ENCODE peak calls at places on chromosome 21, in four cellular contexts. R, Y, F and P are unnamed samples.

GRCh38 chr21:44306926-44307687 is 7.3 kb downstream of the PFKL start:
- DNase-seq in R (no peak), Y (no peak), F (no peak), P (no peak)

GRCh38 chr21:45818276-45818903 is 163.2 kb upstream of the COL6A1 start:
- DNase-seq in R (peak; percentile 83), Y (no peak), F (peak; percentile 80), P (no peak)

GRCh38 chr21:46639489-46640386 is 4.3 kb downstream of the PRMT2 start:
- DNase-seq in R (peak; percentile 58), Y (no peak), F (no peak), P (no peak)

GRCh38 chr21:45257673-45258341 is 29.9 kb downstream of the POFUT2 start:
- DNase-seq in R (no peak), Y (no peak), F (no peak), P (no peak)

GRCh38 chr21:45505416-45506021 is 36.7 kb downstream of the SLC19A1 start:
- DNase-seq in R (no peak), Y (peak; percentile 68), F (no peak), P (peak; percentile 11)

GRCh38 chr21:33495743-33496142 is 4.2 kb upstream of the DNAJC28 start:
- DNase-seq in R (no peak), Y (no peak), F (no peak), P (no peak)

GRCh38 chr21:39385299-39386145 is 36.6 kb upstream of the HMGN1 start:
- DNase-seq in R (no peak), Y (peak; percentile 91), F (peak; percentile 60), P (peak; percentile 86)

GRCh38 chr21:46660505-46660904 is 25.0 kb downstream of the PRMT2 start:
- DNase-seq in R (no peak), Y (no peak), F (no peak), P (no peak)

GRCh38 chr21:38756746-38757145 is 49.0 kb upstream of the ETS2 start:
- DNase-seq in R (peak; percentile 77), Y (no peak), F (peak; percentile 70), P (no peak)

GRCh38 chr21:10272216-10272615 is 249.2 kb upstream of the TPTE start:
- DNase-seq in R (no peak), Y (no peak), F (no peak), P (no peak)

GRCh38 chr21:28357743-28358142 is 634.9 kb downstream of the LTN1 start:
- DNase-seq in R (no peak), Y (no peak), F (no peak), P (no peak)

GRCh38 chr21:28359300-28359699 is 633.4 kb downstream of the LTN1 start:
- DNase-seq in R (no peak), Y (no peak), F (no peak), P (no peak)

GRCh38 chr21:28358702-28359101 is 634.0 kb downstream of the LTN1 start:
- DNase-seq in R (no peak), Y (no peak), F (no peak), P (no peak)
- H3K27ac ChIP-seq in R (no peak overlapping the region), Y (no peak overlapping the region), F (no peak overlapping the region), P (no peak overlapping the region)

GRCh38 chr21:41069305-41069642 is 98.7 kb upstream of the BACE2 start:
- DNase-seq in R (no peak), Y (no peak), F (no peak), P (no peak)

GRCh38 chr21:41071410-41071809 is 96.5 kb upstream of the BACE2 start:
- DNase-seq in R (peak; percentile 5), Y (no peak), F (no peak), P (no peak)

GRCh38 chr21:41066086-41066938 is 101.6 kb upstream of the BACE2 start:
- DNase-seq in R (no peak), Y (no peak), F (no peak), P (peak; percentile 31)

GRCh38 chr21:41065539-41065938 is 102.4 kb upstream of the BACE2 start:
- DNase-seq in R (no peak), Y (no peak), F (no peak), P (no peak)

GRCh38 chr21:41068411-41069304 is 99.3 kb upstream of the BACE2 start:
- DNase-seq in R (peak; percentile 81), Y (peak; percentile 95), F (peak; percentile 8), P (peak; percentile 80)
- H3K4me3 ChIP-seq in R (peak overlapping the region; percentile 23), Y (no peak overlapping the region), F (no peak overlapping the region), P (peak overlapping the region; percentile 57)

GRCh38 chr21:15241997-15242767 is 177.4 kb upstream of the NRIP1 start:
- DNase-seq in R (peak; percentile 60), Y (no peak), F (no peak), P (no peak)
- TF ChIP-seq CTCF in R (peak; percentile 55), Y (no peak), F (no peak), P (no peak)

GRCh38 chr21:37484535-37485474 is 118.2 kb downstream of the DYRK1A start:
- DNase-seq in R (no peak), Y (no peak), F (no peak), P (no peak)
- H3K27ac ChIP-seq in R (no peak overlapping the region), Y (no peak overlapping the region), F (no peak overlapping the region), P (peak overlapping the region; percentile 13)

GRCh38 chr21:34881421-34881820 is 167.7 kb downstream of the RUNX1 start:
- DNase-seq in R (peak; percentile 63), Y (no peak), F (no peak), P (no peak)
- H3K4me3 ChIP-seq in R (peak overlapping the region; percentile 95), Y (no peak overlapping the region), F (peak overlapping the region; percentile 47), P (no peak overlapping the region)

GRCh38 chr21:29390778-29391177 is 92.1 kb downstream of the BACH1 start:
- DNase-seq in R (no peak), Y (no peak), F (no peak), P (no peak)

GRCh38 chr21:29387598-29387997 is 88.9 kb downstream of the BACH1 start:
- DNase-seq in R (no peak), Y (no peak), F (no peak), P (no peak)

GRCh38 chr21:29384608-29385359 is 86.1 kb downstream of the BACH1 start:
- DNase-seq in R (no peak), Y (no peak), F (no peak), P (no peak)

GRCh38 chr21:29382029-29382654 is 83.4 kb downstream of the BACH1 start:
- DNase-seq in R (peak; percentile 87), Y (no peak), F (no peak), P (no peak)

DNA sequence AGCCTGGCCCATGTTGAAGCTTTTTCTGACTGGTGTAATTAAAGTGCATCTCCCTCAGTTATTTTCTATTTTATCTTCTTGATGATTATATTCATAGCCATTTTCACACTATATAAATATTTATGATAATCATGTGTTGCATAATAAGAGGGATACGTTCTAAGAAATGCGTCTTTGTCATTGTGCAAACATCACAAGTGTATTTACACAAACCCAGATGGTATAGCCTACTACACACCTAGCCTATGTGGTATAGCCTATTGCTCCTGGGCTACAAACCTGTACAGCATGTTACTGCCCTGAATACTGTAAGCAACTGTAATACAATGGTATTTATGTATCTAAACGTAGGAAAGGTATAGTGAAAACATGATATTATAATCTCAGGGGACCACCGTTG is 88.1 kb downstream of the BACH1 start:
- DNase-seq in R (peak; percentile 67), Y (no peak), F (no peak), P (no peak)
- TF ChIP-seq CTCF in R (no peak), Y (no peak), F (no peak), P (no peak)

DNA sequence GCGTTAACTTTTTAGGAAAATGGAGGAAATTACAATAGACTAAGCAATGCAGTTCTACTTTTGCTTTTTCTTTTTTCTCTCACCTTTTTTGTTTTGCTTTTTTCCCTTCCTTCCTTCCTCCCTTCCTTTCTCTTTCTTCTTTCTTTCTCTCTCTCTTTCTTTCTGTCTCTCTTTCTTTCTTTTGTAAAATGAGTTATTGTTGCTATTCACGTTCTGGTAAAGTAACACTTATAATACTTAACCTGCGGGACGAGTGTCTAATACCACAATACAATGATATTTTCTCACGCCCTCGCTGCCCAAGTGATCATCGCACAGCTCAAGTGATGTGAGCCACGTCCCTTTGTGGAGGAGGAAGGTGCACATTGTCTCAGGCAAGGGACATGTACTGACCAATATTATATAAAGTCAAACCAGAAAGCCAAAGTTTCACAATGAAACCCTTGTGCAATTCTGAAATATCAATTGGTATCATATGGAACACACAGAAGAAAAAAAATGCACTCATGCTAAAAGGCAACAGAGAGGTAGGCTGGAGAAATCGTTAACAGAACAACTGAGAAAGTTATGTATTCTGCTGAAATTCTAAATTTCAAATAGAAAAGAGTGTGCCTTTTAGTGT is 1.7 kb downstream of the JAM2 start:
- DNase-seq in R (no peak), Y (no peak), F (no peak), P (no peak)
- H3K27ac ChIP-seq in R (no peak overlapping the region), Y (no peak overlapping the region), F (no peak overlapping the region), P (peak overlapping the region; percentile 96)